ENCODE peak calls at places on chromosomes 3 and 15, in six cellular contexts. S is colonic mucosa, T is neuronal stem cell, W is cardiac fibroblast, O is adipocyte, J is epithelial cell of esophagus. K is an unnamed sample.

GRCh38 chr3:147651107-147651506 is 241.9 kb downstream of the ZIC1 start:
- DNase-seq in O (no peak), J (no peak), W (peak; percentile 9), S (no peak), T (no peak), K (no peak)

GRCh38 chr15:57307527-57308193 is 68.6 kb upstream of the CGNL1 start:
- DNase-seq in W (no peak), O (peak; percentile 26), T (no peak), J (no peak), S (no peak), K (no peak)

GRCh38 chr3:151864423-151865101 is 8.9 kb upstream of the SUCNR1 start:
- DNase-seq in S (no peak), W (peak; percentile 90), T (no peak), J (peak; percentile 66), O (peak; percentile 89), K (no peak)

GRCh38 chr3:11238880-11239279 is 33.3 kb upstream of the ATG7 start:
- DNase-seq in T (no peak), J (peak; percentile 84), W (peak; percentile 95), O (peak; percentile 62), S (no peak), K (no peak)

GRCh38 chr3:155431856-155432570 is 138.5 kb upstream of the STRIT1 start:
- DNase-seq in J (no peak), W (no peak), O (no peak), T (no peak), S (no peak), K (no peak)

GRCh38 chr3:135896613-135897012 is 68.9 kb upstream of the PPP2R3A start:
- DNase-seq in W (peak; percentile 51), J (no peak), S (no peak), O (no peak), T (no peak), K (peak; percentile 2)

GRCh38 chr3:64798316-64798715 is 110.5 kb upstream of the ADAMTS9 start:
- DNase-seq in J (no peak), T (no peak), S (no peak), O (no peak), W (no peak), K (no peak)

GRCh38 chr3:105157766-105158085 is 209.0 kb upstream of the ALCAM start:
- DNase-seq in O (no peak), T (no peak), S (no peak), W (no peak), J (peak; percentile 67), K (no peak)

GRCh38 chr3:63387568-63387967 is 109.5 kb downstream of the SYNPR start:
- DNase-seq in S (no peak), O (no peak), T (no peak), W (peak; percentile 17), J (no peak), K (no peak)

GRCh38 chr15:100771745-100772144 is 107.9 kb upstream of the ALDH1A3 start:
- DNase-seq in W (peak; percentile 43), J (no peak), T (no peak), O (no peak), S (no peak), K (no peak)

GRCh38 chr3:183370391-183370790 is 58.0 kb downstream of the MCF2L2 start:
- DNase-seq in J (peak; percentile 42), S (no peak), O (peak; percentile 17), W (peak; percentile 91), T (no peak), K (no peak)

GRCh38 chr3:130468311-130468710 is 48.7 kb upstream of the COL6A6 start:
- DNase-seq in O (peak; percentile 72), S (no peak), J (no peak), T (no peak), W (no peak), K (no peak)

GRCh38 chr3:12766541-12766940 is 7.5 kb upstream of the TMEM40 start:
- DNase-seq in J (no peak), W (no peak), O (no peak), T (no peak), S (no peak), K (no peak)

GRCh38 chr3:115518100-115518852 is 105.0 kb upstream of the GAP43 start:
- DNase-seq in T (peak; percentile 20), S (peak; percentile 23), O (peak; percentile 41), J (peak; percentile 92), W (peak; percentile 75), K (no peak)

GRCh38 chr15:52031542-52031941 is 12.5 kb downstream of the MAPK6 start:
- DNase-seq in J (peak; percentile 96), T (no peak), W (peak; percentile 49), S (peak; percentile 31), O (no peak), K (no peak)

GRCh38 chr3:120059081-120059864 is 35.0 kb downstream of the GSK3B start:
- DNase-seq in T (no peak), W (no peak), O (no peak), J (no peak), S (no peak), K (no peak)

GRCh38 chr3:170725285-170725731 is 139.4 kb upstream of the SLC7A14 start:
- DNase-seq in O (peak; percentile 47), J (no peak), W (peak; percentile 63), S (no peak), T (no peak), K (no peak)

GRCh38 chr3:123328851-123329635 is 119.8 kb downstream of the ADCY5 start:
- DNase-seq in W (peak; percentile 61), J (peak; percentile 62), S (peak; percentile 86), O (peak; percentile 81), T (peak; percentile 64), K (peak; percentile 65)

GRCh38 chr3:171284308-171285075 is 175.7 kb downstream of the TNIK start:
- DNase-seq in W (peak; percentile 98), J (peak; percentile 89), T (no peak), S (peak; percentile 24), O (peak; percentile 94), K (no peak)

GRCh38 chr3:141071681-141072260 is 20.6 kb downstream of the SPSB4 start:
- DNase-seq in S (no peak), W (no peak), J (no peak), O (no peak), T (no peak), K (no peak)

GRCh38 chr3:81658322-81658997 is 103.0 kb downstream of the GBE1 start:
- DNase-seq in J (no peak), O (no peak), T (no peak), W (no peak), S (no peak), K (no peak)

GRCh38 chr15:43346305-43346704 is 15.9 kb upstream of the LCMT2 start:
- DNase-seq in S (no peak), J (no peak), O (no peak), T (no peak), W (peak; percentile 14), K (no peak)

GRCh38 chr3:64291345-64291744 is 66.1 kb upstream of the PRICKLE2 start:
- DNase-seq in O (peak; percentile 86), J (peak; percentile 95), T (no peak), S (peak; percentile 24), W (peak; percentile 97), K (no peak)

GRCh38 chr3:79670178-79670577 is 97.6 kb downstream of the ROBO1 start:
- DNase-seq in W (no peak), T (no peak), J (no peak), O (no peak), S (no peak), K (no peak)

GRCh38 chr3:43105224-43105596 is 669 bp downstream of the POMGNT2 start:
- DNase-seq in W (no peak), S (peak; percentile 32), O (peak; percentile 0), J (no peak), T (no peak), K (peak; percentile 3)

GRCh38 chr3:179037361-179037760 is 34.2 kb downstream of the ZMAT3 start:
- DNase-seq in S (peak; percentile 22), T (no peak), W (peak; percentile 89), O (peak; percentile 96), J (peak; percentile 94), K (no peak)

GRCh38 chr3:57007513-57008415 is 52.7 kb upstream of the SPATA12 start:
- DNase-seq in J (peak; percentile 83), W (peak; percentile 86), T (no peak), S (peak; percentile 46), O (peak; percentile 88), K (no peak)

GRCh38 chr3:12796171-12797123 is at the start of gene CAND2:
- DNase-seq in O (peak; percentile 70), W (peak; percentile 16), T (peak; percentile 38), S (peak; percentile 35), J (peak; percentile 22), K (no peak)

GRCh38 chr3:99753268-99753975 is 64.2 kb upstream of the CMSS1 start:
- DNase-seq in O (peak; percentile 86), W (peak; percentile 87), S (no peak), T (peak; percentile 50), J (peak; percentile 76), K (peak; percentile 41)

GRCh38 chr3:155086041-155086440 is 5.9 kb downstream of the MME start:
- DNase-seq in J (no peak), W (peak; percentile 81), T (no peak), O (no peak), S (no peak), K (no peak)

GRCh38 chr3:150144309-150144708 is 173.6 kb upstream of the PFN2 start:
- DNase-seq in J (no peak), W (no peak), O (no peak), S (no peak), T (no peak), K (no peak)

GRCh38 chr3:13665582-13666226 is 116.8 kb downstream of the FBLN2 start:
- DNase-seq in W (no peak), T (no peak), J (no peak), S (no peak), O (no peak), K (no peak)

GRCh38 chr3:195803309-195803908 is 8.3 kb downstream of the MUC4 start:
- DNase-seq in J (no peak), S (peak; percentile 32), T (no peak), O (peak; percentile 35), W (peak; percentile 55), K (no peak)

GRCh38 chr3:124587053-124587408 is 143.2 kb upstream of the UMPS start:
- DNase-seq in W (peak; percentile 4), J (peak; percentile 62), O (no peak), S (no peak), T (no peak), K (peak; percentile 82)

GRCh38 chr3:51975857-51976549 is 1.1 kb downstream of the ABHD14A start:
- DNase-seq in W (peak; percentile 50), T (no peak), S (peak; percentile 81), O (peak; percentile 73), J (no peak), K (peak; percentile 59)
- H3K4me3 ChIP-seq in W (peak overlapping the region; percentile 53), T (peak overlapping the region; percentile 76), S (peak overlapping the region; percentile 81), O (peak overlapping the region; percentile 97), J (no peak overlapping the region), K (peak overlapping the region; percentile 71)

GRCh38 chr3:146125946-146126345 is 35.0 kb downstream of the PLOD2 start:
- DNase-seq in T (no peak), J (peak; percentile 87), W (peak; percentile 98), O (peak; percentile 96), S (no peak), K (no peak)
- H3K4me3 ChIP-seq in T (no peak overlapping the region), J (no peak overlapping the region), W (no peak overlapping the region), O (peak overlapping the region; percentile 46), S (no peak overlapping the region), K (no peak overlapping the region)

GRCh38 chr3:172739462-172739861 is 11.1 kb upstream of the ECT2 start:
- DNase-seq in O (no peak), S (no peak), T (no peak), J (no peak), W (no peak), K (no peak)

GRCh38 chr3:172735014-172735413 is 15.5 kb upstream of the ECT2 start:
- DNase-seq in J (no peak), S (no peak), W (no peak), O (no peak), T (no peak), K (no peak)
- H3K4me3 ChIP-seq in J (no peak overlapping the region), S (no peak overlapping the region), W (no peak overlapping the region), O (no peak overlapping the region), T (no peak overlapping the region), K (no peak overlapping the region)

GRCh38 chr3:5251196-5251583 is 63.7 kb downstream of the EDEM1 start:
- DNase-seq in S (peak; percentile 19), T (no peak), O (no peak), W (no peak), J (no peak), K (no peak)
- H3K4me3 ChIP-seq in S (peak overlapping the region; percentile 22), T (no peak overlapping the region), O (peak overlapping the region; percentile 85), W (peak overlapping the region; percentile 27), J (peak overlapping the region; percentile 35), K (no peak overlapping the region)